ENCODE peak calls at places on chromosome 21, in eight cellular contexts. One of them, this sample, is unnamed.

GRCh38 chr21:28871388-28872015 is 121.2 kb downstream of the LTN1 start:
- DNase-seq in neural progenitor cell: no peak
- DNase-seq in kidney: no peak
- DNase-seq in astrocyte of the spinal cord: no peak
- DNase-seq in lower lobe of right lung: no peak
- DNase-seq in B cell: no peak
- DNase-seq in Calu3: no peak
- DNase-seq in epithelial cell of esophagus: peak
- DNase-seq in this sample: no peak

GRCh38 chr21:27429612-27430361 is 462.9 kb upstream of the ADAMTS5 start:
- DNase-seq in B cell: no peak
- DNase-seq in epithelial cell of esophagus: no peak
- DNase-seq in astrocyte of the spinal cord: peak
- DNase-seq in neural progenitor cell: no peak
- DNase-seq in kidney: no peak
- DNase-seq in Calu3: no peak
- DNase-seq in lower lobe of right lung: no peak
- DNase-seq in this sample: no peak

GRCh38 chr21:25850126-25850831 is 115.5 kb downstream of the GABPA start:
- DNase-seq in epithelial cell of esophagus: peak
- DNase-seq in B cell: no peak
- DNase-seq in Calu3: no peak
- DNase-seq in neural progenitor cell: no peak
- DNase-seq in kidney: no peak
- DNase-seq in astrocyte of the spinal cord: no peak
- DNase-seq in lower lobe of right lung: no peak
- DNase-seq in this sample: no peak

GRCh38 chr21:37407719-37408455 is 41.3 kb downstream of the DYRK1A start:
- DNase-seq in epithelial cell of esophagus: no peak
- DNase-seq in neural progenitor cell: no peak
- DNase-seq in lower lobe of right lung: no peak
- DNase-seq in kidney: no peak
- DNase-seq in B cell: no peak
- DNase-seq in astrocyte of the spinal cord: peak
- DNase-seq in Calu3: no peak
- DNase-seq in this sample: peak

GRCh38 chr21:36052860-36053766 is 7.2 kb downstream of the SETD4 start:
- DNase-seq in lower lobe of right lung: no peak
- DNase-seq in neural progenitor cell: no peak
- DNase-seq in astrocyte of the spinal cord: no peak
- DNase-seq in B cell: no peak
- DNase-seq in kidney: no peak
- DNase-seq in epithelial cell of esophagus: peak
- DNase-seq in Calu3: no peak
- DNase-seq in this sample: no peak

GRCh38 chr21:41045534-41046268 is 122.3 kb upstream of the BACE2 start:
- DNase-seq in B cell: no peak
- DNase-seq in kidney: no peak
- DNase-seq in epithelial cell of esophagus: peak
- DNase-seq in neural progenitor cell: peak
- DNase-seq in lower lobe of right lung: peak
- DNase-seq in astrocyte of the spinal cord: no peak
- DNase-seq in Calu3: peak
- DNase-seq in this sample: no peak

GRCh38 chr21:37087188-37087587 is 14.1 kb downstream of the TTC3 start:
- DNase-seq in neural progenitor cell: peak
- DNase-seq in astrocyte of the spinal cord: peak
- DNase-seq in lower lobe of right lung: no peak
- DNase-seq in kidney: no peak
- DNase-seq in epithelial cell of esophagus: peak
- DNase-seq in B cell: no peak
- DNase-seq in Calu3: peak
- DNase-seq in this sample: no peak

GRCh38 chr21:31566611-31567010 is 92.9 kb upstream of the SOD1 start:
- DNase-seq in Calu3: no peak
- DNase-seq in lower lobe of right lung: no peak
- DNase-seq in B cell: no peak
- DNase-seq in neural progenitor cell: no peak
- DNase-seq in epithelial cell of esophagus: no peak
- DNase-seq in kidney: no peak
- DNase-seq in astrocyte of the spinal cord: no peak
- DNase-seq in this sample: no peak

GRCh38 chr21:41766883-41767605 is at the start of gene RIPK4:
- DNase-seq in kidney: peak
- DNase-seq in epithelial cell of esophagus: peak
- DNase-seq in neural progenitor cell: peak
- DNase-seq in B cell: peak
- DNase-seq in Calu3: peak
- DNase-seq in astrocyte of the spinal cord: peak
- DNase-seq in lower lobe of right lung: peak
- DNase-seq in this sample: peak

GRCh38 chr21:37219766-37220432 is 47.2 kb downstream of the VPS26C start:
- DNase-seq in lower lobe of right lung: no peak
- DNase-seq in B cell: no peak
- DNase-seq in kidney: no peak
- DNase-seq in astrocyte of the spinal cord: no peak
- DNase-seq in Calu3: no peak
- DNase-seq in epithelial cell of esophagus: no peak
- DNase-seq in neural progenitor cell: no peak
- DNase-seq in this sample: no peak

GRCh38 chr21:25453524-25453923 is 153.8 kb downstream of the MRPL39 start:
- DNase-seq in B cell: no peak
- DNase-seq in Calu3: no peak
- DNase-seq in astrocyte of the spinal cord: no peak
- DNase-seq in lower lobe of right lung: no peak
- DNase-seq in neural progenitor cell: no peak
- DNase-seq in kidney: no peak
- DNase-seq in epithelial cell of esophagus: no peak
- DNase-seq in this sample: no peak

GRCh38 chr21:37036177-37036576 is 29.7 kb downstream of the RIPPLY3 start:
- DNase-seq in lower lobe of right lung: no peak
- DNase-seq in astrocyte of the spinal cord: no peak
- DNase-seq in Calu3: no peak
- DNase-seq in B cell: no peak
- DNase-seq in neural progenitor cell: no peak
- DNase-seq in kidney: no peak
- DNase-seq in epithelial cell of esophagus: no peak
- DNase-seq in this sample: no peak

GRCh38 chr21:15084668-15085067 is 19.9 kb upstream of the NRIP1 start:
- DNase-seq in Calu3: no peak
- DNase-seq in neural progenitor cell: no peak
- DNase-seq in astrocyte of the spinal cord: no peak
- DNase-seq in kidney: no peak
- DNase-seq in epithelial cell of esophagus: no peak
- DNase-seq in B cell: no peak
- DNase-seq in lower lobe of right lung: no peak
- DNase-seq in this sample: no peak

GRCh38 chr21:26804895-26805609 is 40.2 kb downstream of the ADAMTS1 start:
- DNase-seq in astrocyte of the spinal cord: no peak
- DNase-seq in lower lobe of right lung: no peak
- DNase-seq in neural progenitor cell: no peak
- DNase-seq in B cell: no peak
- DNase-seq in Calu3: no peak
- DNase-seq in epithelial cell of esophagus: no peak
- DNase-seq in kidney: no peak
- DNase-seq in this sample: no peak

GRCh38 chr21:29382029-29382654 is 83.4 kb downstream of the BACH1 start:
- DNase-seq in astrocyte of the spinal cord: peak
- DNase-seq in kidney: no peak
- DNase-seq in neural progenitor cell: no peak
- DNase-seq in epithelial cell of esophagus: peak
- DNase-seq in Calu3: no peak
- DNase-seq in B cell: no peak
- DNase-seq in lower lobe of right lung: no peak
- DNase-seq in this sample: no peak

GRCh38 chr21:28378026-28378425 is 614.7 kb downstream of the LTN1 start:
- DNase-seq in lower lobe of right lung: no peak
- DNase-seq in epithelial cell of esophagus: no peak
- DNase-seq in astrocyte of the spinal cord: no peak
- DNase-seq in Calu3: no peak
- DNase-seq in B cell: no peak
- DNase-seq in kidney: no peak
- DNase-seq in neural progenitor cell: no peak
- DNase-seq in this sample: no peak

GRCh38 chr21:22710725-22711124 is 1712.5 kb downstream of the NCAM2 start:
- DNase-seq in B cell: no peak
- DNase-seq in neural progenitor cell: no peak
- DNase-seq in astrocyte of the spinal cord: no peak
- DNase-seq in lower lobe of right lung: no peak
- DNase-seq in kidney: no peak
- DNase-seq in Calu3: no peak
- DNase-seq in epithelial cell of esophagus: no peak
- DNase-seq in this sample: no peak

GRCh38 chr21:28641731-28642130 is 350.9 kb downstream of the LTN1 start:
- DNase-seq in B cell: no peak
- DNase-seq in Calu3: no peak
- DNase-seq in neural progenitor cell: no peak
- DNase-seq in epithelial cell of esophagus: no peak
- DNase-seq in kidney: no peak
- DNase-seq in astrocyte of the spinal cord: no peak
- DNase-seq in lower lobe of right lung: no peak
- DNase-seq in this sample: no peak

GRCh38 chr21:32641715-32642698 is 29.8 kb upstream of the CFAP298 start:
- DNase-seq in neural progenitor cell: no peak
- DNase-seq in astrocyte of the spinal cord: no peak
- DNase-seq in epithelial cell of esophagus: no peak
- DNase-seq in Calu3: no peak
- DNase-seq in B cell: no peak
- DNase-seq in kidney: no peak
- DNase-seq in lower lobe of right lung: no peak
- DNase-seq in this sample: no peak

GRCh38 chr21:31218830-31219608 is 125.0 kb downstream of the TIAM1 start:
- DNase-seq in kidney: no peak
- DNase-seq in B cell: no peak
- DNase-seq in neural progenitor cell: peak
- DNase-seq in epithelial cell of esophagus: peak
- DNase-seq in astrocyte of the spinal cord: peak
- DNase-seq in Calu3: no peak
- DNase-seq in lower lobe of right lung: peak
- DNase-seq in this sample: no peak

GRCh38 chr21:43031121-43031624 is 44.5 kb downstream of the CBS start:
- DNase-seq in kidney: no peak
- DNase-seq in astrocyte of the spinal cord: no peak
- DNase-seq in B cell: no peak
- DNase-seq in neural progenitor cell: no peak
- DNase-seq in lower lobe of right lung: no peak
- DNase-seq in epithelial cell of esophagus: no peak
- DNase-seq in Calu3: no peak
- DNase-seq in this sample: no peak

GRCh38 chr21:43029785-43030184 is 45.9 kb downstream of the CBS start:
- DNase-seq in Calu3: no peak
- DNase-seq in neural progenitor cell: no peak
- DNase-seq in B cell: no peak
- DNase-seq in epithelial cell of esophagus: no peak
- DNase-seq in kidney: no peak
- DNase-seq in lower lobe of right lung: no peak
- DNase-seq in astrocyte of the spinal cord: no peak
- DNase-seq in this sample: no peak

GRCh38 chr21:43034098-43034497 is 41.5 kb downstream of the CBS start:
- DNase-seq in neural progenitor cell: no peak
- DNase-seq in lower lobe of right lung: no peak
- DNase-seq in kidney: no peak
- DNase-seq in astrocyte of the spinal cord: no peak
- DNase-seq in Calu3: no peak
- DNase-seq in B cell: no peak
- DNase-seq in epithelial cell of esophagus: no peak
- DNase-seq in this sample: no peak

DNA sequence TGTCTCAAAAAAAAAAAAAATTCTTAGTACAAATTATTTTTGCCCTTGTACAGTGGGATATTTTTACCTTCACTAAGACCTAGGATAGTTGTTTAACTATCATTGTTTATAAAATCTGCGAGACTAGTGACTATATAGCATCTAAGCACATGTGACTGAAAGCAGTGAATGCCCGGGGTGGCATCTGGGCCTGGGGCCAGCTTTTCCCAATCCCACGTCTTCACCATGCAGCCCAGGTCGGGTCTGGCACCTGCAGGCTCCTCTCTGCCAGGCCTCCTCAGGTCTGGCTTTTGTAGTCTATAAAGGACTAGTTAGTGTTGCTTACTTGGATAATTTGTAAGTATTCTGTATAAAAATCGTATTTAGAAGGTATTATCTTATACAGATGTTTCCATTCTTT is 40.8 kb downstream of the CBS start:
- DNase-seq in kidney: no peak
- DNase-seq in epithelial cell of esophagus: no peak
- DNase-seq in neural progenitor cell: no peak
- DNase-seq in astrocyte of the spinal cord: no peak
- DNase-seq in B cell: no peak
- DNase-seq in Calu3: no peak
- DNase-seq in lower lobe of right lung: no peak
- DNase-seq in this sample: no peak
- TF ChIP-seq CTCF in kidney: no peak
- TF ChIP-seq CTCF in epithelial cell of esophagus: no peak
- TF ChIP-seq CTCF in neural progenitor cell: no peak
- TF ChIP-seq CTCF in astrocyte of the spinal cord: no peak
- TF ChIP-seq CTCF in B cell: no peak
- TF ChIP-seq CTCF in Calu3: no peak
- TF ChIP-seq CTCF in lower lobe of right lung: no peak
- TF ChIP-seq CTCF in this sample: no peak

DNA sequence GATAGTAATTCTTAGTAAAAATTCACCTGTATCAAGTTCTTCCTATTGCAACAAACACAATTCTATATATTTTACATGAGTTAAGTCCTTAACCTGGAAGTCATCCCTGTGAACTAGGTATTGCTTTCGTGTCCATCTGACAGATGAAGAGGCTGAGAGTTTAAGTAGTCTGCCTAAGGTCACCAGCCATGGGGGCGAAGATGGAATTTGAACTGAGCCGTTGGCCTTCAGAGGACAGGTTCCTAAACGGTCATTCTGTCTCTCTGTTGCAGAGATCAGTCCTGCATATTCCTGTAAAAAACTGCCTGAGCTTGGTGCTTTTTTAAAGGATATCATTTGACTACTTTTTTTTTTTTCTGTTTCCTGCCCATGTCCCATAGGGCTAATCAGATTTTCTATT is 10.2 kb upstream of the POFUT2 start:
- DNase-seq in lower lobe of right lung: no peak
- DNase-seq in kidney: no peak
- DNase-seq in Calu3: no peak
- DNase-seq in astrocyte of the spinal cord: no peak
- DNase-seq in epithelial cell of esophagus: no peak
- DNase-seq in B cell: no peak
- DNase-seq in neural progenitor cell: no peak
- DNase-seq in this sample: no peak
- TF ChIP-seq CTCF in lower lobe of right lung: no peak
- TF ChIP-seq CTCF in kidney: no peak
- TF ChIP-seq CTCF in Calu3: no peak
- TF ChIP-seq CTCF in astrocyte of the spinal cord: no peak
- TF ChIP-seq CTCF in epithelial cell of esophagus: no peak
- TF ChIP-seq CTCF in B cell: no peak
- TF ChIP-seq CTCF in neural progenitor cell: no peak
- TF ChIP-seq CTCF in this sample: no peak

GRCh38 chr21:34071683-34072082 is 1.7 kb upstream of the MRPS6 start:
- DNase-seq in astrocyte of the spinal cord: no peak
- DNase-seq in neural progenitor cell: no peak
- DNase-seq in kidney: no peak
- DNase-seq in lower lobe of right lung: no peak
- DNase-seq in Calu3: no peak
- DNase-seq in epithelial cell of esophagus: no peak
- DNase-seq in B cell: no peak
- DNase-seq in this sample: no peak
- TF ChIP-seq CTCF in astrocyte of the spinal cord: no peak
- TF ChIP-seq CTCF in neural progenitor cell: no peak
- TF ChIP-seq CTCF in kidney: no peak
- TF ChIP-seq CTCF in lower lobe of right lung: no peak
- TF ChIP-seq CTCF in Calu3: no peak
- TF ChIP-seq CTCF in epithelial cell of esophagus: no peak
- TF ChIP-seq CTCF in B cell: no peak
- TF ChIP-seq CTCF in this sample: no peak

GRCh38 chr21:16580661-16581060 is 850.9 kb downstream of the USP25 start:
- DNase-seq in neural progenitor cell: no peak
- DNase-seq in lower lobe of right lung: no peak
- DNase-seq in kidney: no peak
- DNase-seq in astrocyte of the spinal cord: no peak
- DNase-seq in Calu3: no peak
- DNase-seq in B cell: no peak
- DNase-seq in epithelial cell of esophagus: no peak
- DNase-seq in this sample: no peak
- TF ChIP-seq CTCF in neural progenitor cell: no peak
- TF ChIP-seq CTCF in lower lobe of right lung: no peak
- TF ChIP-seq CTCF in kidney: no peak
- TF ChIP-seq CTCF in astrocyte of the spinal cord: no peak
- TF ChIP-seq CTCF in Calu3: no peak
- TF ChIP-seq CTCF in B cell: no peak
- TF ChIP-seq CTCF in epithelial cell of esophagus: no peak
- TF ChIP-seq CTCF in this sample: no peak